ENCODE peak calls at places on chromosomes 4 and X, in eight cellular contexts. R, E, B, P, Z, I, V and A are unnamed samples.

GRCh38 chrX:151510203-151510602 is 53.3 kb upstream of the PASD1 start:
- DNase-seq in V (no peak), B (no peak), P (no peak), Z (no peak), R (no peak), E (no peak), I (no peak), A (no peak)

GRCh38 chr4:6910340-6910959 is 824 bp downstream of the TBC1D14 start:
- DNase-seq in V (no peak), I (peak), Z (no peak), B (no peak), E (no peak), R (no peak), P (no peak), A (peak)

GRCh38 chr4:158914178-158914577 is 145.4 kb downstream of the FNIP2 start:
- DNase-seq in I (no peak), P (peak), B (no peak), R (no peak), E (no peak), Z (peak), V (peak), A (peak)

GRCh38 chr4:52711271-52711670 is 40.0 kb downstream of the ERVMER34-1 start:
- DNase-seq in V (no peak), E (no peak), Z (no peak), I (no peak), R (no peak), B (peak), P (no peak), A (no peak)

GRCh38 chr4:79526970-79527565 is 119.0 kb upstream of the GK2 start:
- DNase-seq in R (no peak), P (no peak), E (no peak), Z (no peak), I (no peak), V (peak), B (no peak), A (no peak)

GRCh38 chrX:78619829-78620228 is 39.3 kb downstream of the RTL3 start:
- DNase-seq in E (no peak), Z (peak), B (no peak), V (no peak), P (peak), R (no peak), I (no peak), A (no peak)

GRCh38 chr4:170497729-170498128 is 408.0 kb upstream of the AADAT start:
- DNase-seq in V (no peak), P (no peak), R (no peak), Z (no peak), E (no peak), B (no peak), I (no peak), A (no peak)

GRCh38 chr4:180060159-180060889 is 2182.9 kb upstream of the TENM3 start:
- DNase-seq in E (peak), Z (peak), I (peak), R (no peak), B (no peak), V (no peak), P (peak), A (peak)

GRCh38 chr4:18840499-18840898 is 818.9 kb upstream of the LCORL start:
- DNase-seq in B (no peak), V (no peak), P (no peak), Z (peak), E (no peak), R (no peak), I (no peak), A (peak)

GRCh38 chr4:15963001-15963451 is at the start of gene FGFBP2:
- DNase-seq in Z (peak), V (peak), R (peak), P (peak), I (peak), E (no peak), B (peak), A (peak)

GRCh38 chrX:334331-334891 is 15.8 kb upstream of the GTPBP6 start:
- DNase-seq in Z (no peak), B (no peak), R (no peak), E (no peak), P (no peak), I (no peak), V (no peak), A (no peak)

GRCh38 chrX:7170903-7171302 is 22.9 kb upstream of the PUDP start:
- DNase-seq in E (no peak), P (peak), Z (no peak), I (peak), B (peak), V (no peak), R (peak), A (no peak)

GRCh38 chr4:103934178-103934789 is 214.5 kb upstream of the TACR3 start:
- DNase-seq in P (peak), B (peak), Z (peak), E (peak), I (peak), V (peak), R (peak), A (peak)

DNA sequence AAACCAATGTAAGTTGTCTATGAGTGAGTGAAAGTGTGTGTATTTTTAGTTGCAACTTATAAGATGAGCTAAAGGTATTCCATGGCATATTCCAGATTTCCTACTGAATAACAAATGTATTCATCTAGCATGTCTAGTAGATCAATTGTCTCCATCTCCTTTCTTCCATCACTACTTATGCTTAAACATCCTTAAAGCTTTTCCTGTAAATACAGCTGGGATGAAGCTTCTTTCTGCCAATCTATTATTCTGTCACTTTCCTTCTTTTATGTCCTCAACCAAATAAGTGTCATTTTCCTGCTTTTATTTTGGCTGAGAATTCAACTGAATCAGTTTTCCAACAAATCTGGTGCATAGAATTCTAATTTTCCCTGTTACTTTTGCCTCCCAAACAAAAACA is 136.3 kb downstream of the COL25A1 start:
- DNase-seq in I (no peak), Z (no peak), B (no peak), V (no peak), E (no peak), R (no peak), P (no peak), A (no peak)
- H2AFZ ChIP-seq in I (no peak), Z (no peak), B (no peak), V (no peak), E (no peak), R (no peak), P (no peak), A (no peak)

DNA sequence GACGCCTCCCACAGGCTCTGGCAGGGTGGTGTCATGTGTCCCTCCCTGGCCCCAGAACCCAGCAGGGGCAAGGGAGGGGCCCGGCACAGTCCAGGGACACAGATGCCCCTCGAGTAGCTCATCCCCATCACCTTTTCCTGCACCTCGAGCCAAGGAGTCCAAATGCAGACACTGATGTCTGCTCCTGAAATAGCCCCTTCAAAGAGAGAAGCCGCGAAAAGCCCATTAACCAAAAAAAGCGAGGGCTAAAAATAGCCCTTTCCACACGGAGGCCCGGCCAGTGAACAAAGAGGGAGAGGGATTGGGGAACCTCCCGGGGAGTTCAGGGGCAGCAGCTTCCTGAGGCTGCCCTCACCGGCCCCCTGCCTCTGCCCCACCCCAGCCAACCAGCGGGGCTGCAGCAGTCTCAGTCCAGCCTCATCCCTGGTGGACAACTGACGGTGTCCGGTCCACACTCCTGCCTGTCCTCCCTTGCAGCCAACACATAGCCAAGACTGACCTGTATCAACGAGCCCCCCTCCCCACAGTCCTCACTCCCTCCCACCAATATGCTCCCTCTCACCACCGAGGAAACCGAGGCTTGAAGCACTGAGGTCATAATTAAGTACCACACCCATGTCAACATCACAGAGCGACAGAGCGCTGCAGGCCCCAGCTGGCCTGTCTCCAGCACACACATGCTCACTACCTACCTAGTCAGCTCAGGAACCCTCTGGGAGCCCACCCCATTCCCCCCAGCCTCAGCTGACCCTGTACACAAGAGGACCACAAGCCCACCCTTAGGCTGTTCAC is 23.9 kb downstream of the WDR1 start:
- DNase-seq in P (no peak), R (no peak), B (no peak), Z (no peak), V (no peak), I (no peak), E (no peak), A (peak)
- H3K4me3 ChIP-seq in P (no peak), R (no peak), B (no peak), Z (peak), V (no peak), I (no peak), E (no peak), A (no peak)

GRCh38 chr4:186260504-186261448 is 5.2 kb upstream of the F11 start:
- DNase-seq in P (no peak), E (no peak), B (no peak), I (no peak), Z (no peak), R (peak), V (peak), A (no peak)

GRCh38 chr4:186260117-186260503 is 5.9 kb upstream of the F11 start:
- DNase-seq in R (peak), I (no peak), P (no peak), Z (no peak), E (no peak), V (no peak), B (no peak), A (no peak)

GRCh38 chr4:186255122-186255521 is 10.9 kb upstream of the F11 start:
- DNase-seq in B (no peak), V (no peak), R (no peak), Z (no peak), E (no peak), P (no peak), I (no peak), A (no peak)

DNA sequence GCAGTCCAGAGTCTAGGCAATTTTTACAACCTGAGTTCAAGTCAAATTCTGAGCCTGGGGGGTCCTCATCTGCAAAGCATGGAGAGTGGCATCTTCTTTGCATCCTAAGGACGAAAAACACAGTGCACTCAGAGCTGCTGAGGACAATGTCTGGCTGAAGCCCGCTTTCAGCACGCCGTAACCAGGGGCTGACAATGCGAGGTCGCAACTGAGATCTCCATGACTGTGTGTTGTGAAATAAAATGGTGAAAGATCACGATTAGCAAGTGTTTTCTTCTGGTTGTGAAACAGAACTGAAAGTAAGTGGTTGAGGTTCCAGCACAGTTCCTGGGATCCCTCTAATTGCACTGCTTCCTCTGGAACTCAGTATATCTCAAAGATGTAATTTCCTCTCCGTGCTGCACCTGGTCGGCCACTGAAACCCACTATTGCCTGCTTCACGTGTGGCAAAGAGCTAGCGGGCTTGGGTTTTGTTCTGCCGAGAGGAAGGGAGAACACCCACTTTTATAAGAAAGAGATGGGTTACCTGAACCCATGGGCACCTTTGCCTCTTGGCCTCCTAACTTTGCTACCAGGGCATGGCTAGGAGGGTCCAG is 7.7 kb upstream of the F11 start:
- DNase-seq in E (no peak), B (no peak), Z (no peak), V (no peak), R (no peak), I (no peak), P (no peak), A (no peak)
- H2AFZ ChIP-seq in E (no peak), B (no peak), Z (no peak), V (no peak), R (no peak), I (no peak), P (no peak), A (no peak)

DNA sequence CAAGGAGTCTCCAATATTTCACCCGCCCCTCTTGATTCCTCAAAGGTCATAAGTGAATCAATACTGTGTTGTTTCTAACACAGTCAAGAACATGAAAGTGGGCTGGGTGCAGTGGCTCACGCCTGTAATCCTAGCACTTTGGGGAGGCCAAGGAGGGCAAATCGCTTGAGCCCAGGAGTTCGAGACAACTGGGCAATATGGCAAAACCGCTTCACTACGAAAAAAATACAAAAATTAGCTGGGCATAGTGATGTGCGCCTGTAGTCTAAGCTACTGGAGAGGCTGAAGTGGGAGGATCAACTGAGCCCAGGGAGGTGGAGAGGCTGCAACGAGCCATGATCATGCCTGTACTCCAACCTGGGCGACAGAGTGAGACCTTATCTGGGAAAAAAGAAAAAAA is 3.4 kb downstream of the ACSL1 start:
- DNase-seq in Z (no peak), E (no peak), I (no peak), B (no peak), P (no peak), V (no peak), R (no peak), A (no peak)
- H3K4me3 ChIP-seq in Z (no peak), E (no peak), I (no peak), B (no peak), P (no peak), V (no peak), R (no peak), A (no peak)

GRCh38 chrX:31294475-31294874 is 222.6 kb upstream of the FTHL17 start:
- DNase-seq in V (no peak), Z (no peak), P (no peak), E (no peak), R (no peak), I (no peak), B (no peak), A (no peak)
- H2AFZ ChIP-seq in V (no peak), Z (no peak), P (no peak), E (no peak), R (no peak), I (no peak), B (no peak), A (no peak)